ENCODE peak calls at places on chromosomes 13 and 19, in five cellular contexts. H, S, K, B and Z are unnamed samples.

GRCh38 chr19:18475762-18476331 is 37.9 kb upstream of the ISYNA1 start:
- DNase-seq in K (no peak), H (no peak), B (no peak), S (no peak), Z (no peak)

GRCh38 chr19:55256562-55257460 is 2.0 kb downstream of the PPP6R1 start:
- DNase-seq in S (no peak), H (no peak), B (no peak), K (peak; percentile 8), Z (no peak)

GRCh38 chr19:41195675-41196497 is 2.9 kb downstream of the CYP2S1 start:
- DNase-seq in K (no peak), B (peak; percentile 39), H (peak; percentile 86), S (no peak), Z (peak; percentile 57)

GRCh38 chr13:57740719-57741118 is 109.2 kb downstream of the PCDH17 start:
- DNase-seq in B (peak; percentile 53), K (no peak), S (no peak), H (no peak), Z (no peak)

GRCh38 chr19:38206006-38206745 is 17.8 kb downstream of the DPF1 start:
- DNase-seq in S (no peak), H (no peak), K (no peak), B (no peak), Z (no peak)

GRCh38 chr19:48964205-48965032 is 690 bp upstream of the FTL start:
- DNase-seq in K (no peak), S (peak; percentile 82), B (peak; percentile 43), H (peak; percentile 44), Z (no peak)

GRCh38 chr13:109933476-109933875 is 147.1 kb upstream of the IRS2 start:
- DNase-seq in K (no peak), B (no peak), S (no peak), H (no peak), Z (no peak)

GRCh38 chr19:11365557-11366117 is 8.8 kb upstream of the SWSAP1 start:
- DNase-seq in B (no peak), K (no peak), S (no peak), H (no peak), Z (no peak)

GRCh38 chr19:17420267-17420924 is 549 bp downstream of the MVB12A start:
- DNase-seq in B (peak; percentile 6), K (peak; percentile 38), H (no peak), S (peak; percentile 68), Z (peak; percentile 20)

GRCh38 chr19:43353606-43354304 is at the start of gene CD177:
- DNase-seq in B (no peak), K (no peak), S (peak; percentile 11), H (no peak), Z (no peak)

GRCh38 chr19:4597975-4598671 is 38.6 kb upstream of the SEMA6B start:
- DNase-seq in K (peak; percentile 61), H (no peak), S (peak; percentile 87), B (no peak), Z (no peak)

GRCh38 chr13:24086642-24087041 is 73.9 kb upstream of the SPATA13 start:
- DNase-seq in B (no peak), S (no peak), K (no peak), H (no peak), Z (no peak)

GRCh38 chr19:5976768-5977167 is 1.2 kb downstream of the RANBP3 start:
- DNase-seq in B (no peak), H (no peak), S (no peak), K (no peak), Z (no peak)

GRCh38 chr19:3108775-3109174 is 14.6 kb downstream of the GNA11 start:
- DNase-seq in S (peak; percentile 92), K (peak; percentile 61), B (peak; percentile 39), H (peak; percentile 50), Z (peak; percentile 36)

GRCh38 chr19:42140125-42140754 is 8.0 kb upstream of the POU2F2 start:
- DNase-seq in K (peak; percentile 8), S (peak; percentile 92), B (peak; percentile 66), H (peak; percentile 72), Z (peak; percentile 39)

GRCh38 chr13:67147257-67148218 is 82.6 kb downstream of the PCDH9 start:
- DNase-seq in H (peak; percentile 72), S (peak; percentile 27), B (peak; percentile 85), K (peak; percentile 14), Z (no peak)

GRCh38 chr13:76387561-76387960 is 498.6 kb downstream of the KCTD12 start:
- DNase-seq in B (no peak), H (no peak), K (no peak), S (no peak), Z (no peak)

GRCh38 chr13:76385606-76386005 is 500.6 kb downstream of the KCTD12 start:
- DNase-seq in S (no peak), K (peak; percentile 5), H (no peak), B (peak; percentile 2), Z (no peak)

GRCh38 chr13:76386316-76386715 is 499.9 kb downstream of the KCTD12 start:
- DNase-seq in K (no peak), S (no peak), B (no peak), H (no peak), Z (no peak)

GRCh38 chr13:76380436-76381065 is 505.7 kb downstream of the KCTD12 start:
- DNase-seq in K (no peak), H (peak; percentile 0), B (peak; percentile 78), S (no peak), Z (peak; percentile 32)

DNA sequence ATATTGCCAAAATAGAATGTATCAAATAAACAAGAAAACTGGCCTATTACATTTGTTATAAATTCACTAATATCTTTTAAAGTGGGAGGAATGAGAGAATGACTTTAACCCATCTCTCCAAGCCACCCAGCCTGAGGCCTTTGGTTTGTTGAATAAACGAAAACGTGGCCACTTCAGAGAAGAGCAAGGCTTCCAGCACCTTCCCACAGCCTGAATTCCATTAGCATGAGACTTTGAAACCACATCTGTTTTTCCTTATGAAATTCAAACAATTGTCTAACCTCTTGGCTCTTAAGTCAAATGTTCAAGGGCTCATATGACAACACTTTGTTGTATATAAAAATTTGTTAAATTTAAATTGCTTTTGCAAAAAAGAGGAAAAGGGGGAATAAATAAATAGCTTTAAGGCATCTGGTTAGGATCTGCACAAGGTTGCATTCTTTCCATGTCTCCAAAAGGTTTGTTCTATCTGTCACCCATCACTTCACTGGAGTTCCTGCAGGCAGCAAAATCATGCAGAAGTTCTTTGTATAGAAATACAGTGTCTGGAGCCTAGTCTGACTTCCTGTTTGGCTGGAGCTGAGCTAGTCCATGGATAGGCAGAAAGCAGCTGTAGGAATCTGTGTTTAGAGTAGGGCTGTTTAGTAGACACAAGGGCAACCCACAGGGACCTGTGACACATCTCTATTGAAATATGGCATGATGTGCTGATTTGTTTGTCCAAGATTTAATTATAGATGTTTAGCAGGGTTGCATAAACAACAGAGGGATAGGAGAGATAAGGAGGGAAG is 502.3 kb downstream of the KCTD12 start:
- DNase-seq in B (peak; percentile 92), H (peak; percentile 94), S (no peak), K (peak; percentile 76), Z (peak; percentile 77)
- H2AFZ ChIP-seq in B (no peak overlapping the region), H (no peak overlapping the region), S (no peak overlapping the region), K (no peak overlapping the region), Z (no peak overlapping the region)

GRCh38 chr13:51801631-51802099 is 2.3 kb downstream of the DHRS12 start:
- DNase-seq in K (peak; percentile 30), H (no peak), B (no peak), S (no peak), Z (peak; percentile 19)
- H2AFZ ChIP-seq in K (no peak overlapping the region), H (no peak overlapping the region), B (no peak overlapping the region), S (no peak overlapping the region), Z (peak overlapping the region; percentile 18)

DNA sequence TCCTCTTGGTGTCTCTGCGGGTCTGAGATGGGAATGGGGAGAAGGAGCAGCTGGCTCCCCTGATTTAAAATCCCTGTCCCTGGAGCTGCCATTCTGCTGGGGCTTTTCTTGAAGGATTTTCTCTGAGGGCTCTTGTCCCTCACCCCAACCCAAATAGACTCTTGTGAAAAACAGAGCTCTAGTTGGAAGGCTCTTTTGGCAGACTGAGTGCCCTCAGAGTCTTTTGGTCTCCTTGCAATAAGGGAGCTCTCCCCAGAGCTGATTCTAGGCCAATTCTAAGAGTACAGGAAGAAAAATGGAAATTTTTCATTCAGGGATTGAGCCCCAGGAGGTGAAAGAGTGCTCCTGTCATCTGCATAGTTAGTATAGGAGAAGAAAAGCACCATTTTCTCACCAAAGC is 238.3 kb downstream of the COG6 start:
- DNase-seq in B (no peak), H (no peak), S (no peak), K (no peak), Z (no peak)
- H2AFZ ChIP-seq in B (no peak overlapping the region), H (no peak overlapping the region), S (no peak overlapping the region), K (no peak overlapping the region), Z (no peak overlapping the region)

GRCh38 chr19:1102407-1103106 is 1.2 kb upstream of the GPX4 start:
- DNase-seq in H (peak; percentile 100), K (peak; percentile 96), S (no peak), B (peak; percentile 100), Z (peak; percentile 99)
- H2AFZ ChIP-seq in H (peak overlapping the region; percentile 73), K (no peak overlapping the region), S (no peak overlapping the region), B (no peak overlapping the region), Z (no peak overlapping the region)

GRCh38 chr13:76331948-76332712 is 554.1 kb downstream of the KCTD12 start:
- DNase-seq in H (peak; percentile 56), B (peak; percentile 42), K (no peak), S (no peak), Z (no peak)
- H2AFZ ChIP-seq in H (no peak overlapping the region), B (no peak overlapping the region), K (no peak overlapping the region), S (no peak overlapping the region), Z (no peak overlapping the region)

GRCh38 chr19:8577741-8578140 is 499 bp upstream of the MYO1F start:
- DNase-seq in K (no peak), S (no peak), H (no peak), B (no peak), Z (no peak)
- H2AFZ ChIP-seq in K (no peak overlapping the region), S (no peak overlapping the region), H (no peak overlapping the region), B (no peak overlapping the region), Z (no peak overlapping the region)

GRCh38 chr13:33349996-33350826 is 64.7 kb upstream of the STARD13 start:
- DNase-seq in K (peak; percentile 37), S (peak; percentile 51), B (peak; percentile 48), H (peak; percentile 39), Z (no peak)
- H2AFZ ChIP-seq in K (peak overlapping the region; percentile 93), S (peak overlapping the region; percentile 98), B (peak overlapping the region; percentile 71), H (peak overlapping the region; percentile 95), Z (peak overlapping the region; percentile 93)

GRCh38 chr13:73467103-73467502 is 408.3 kb downstream of the KLF5 start:
- DNase-seq in S (no peak), K (no peak), B (peak; percentile 67), H (peak; percentile 16), Z (peak; percentile 46)

GRCh38 chr13:73466561-73466960 is 407.8 kb downstream of the KLF5 start:
- DNase-seq in H (no peak), B (peak; percentile 26), S (no peak), K (peak; percentile 50), Z (peak; percentile 77)

GRCh38 chr13:73464758-73465628 is 406.2 kb downstream of the KLF5 start:
- DNase-seq in K (no peak), S (no peak), H (no peak), B (no peak), Z (no peak)

GRCh38 chr13:73465629-73465974 is 406.8 kb downstream of the KLF5 start:
- DNase-seq in S (no peak), K (peak; percentile 85), H (peak; percentile 42), B (peak; percentile 64), Z (peak; percentile 96)

GRCh38 chr13:73462241-73462640 is 403.4 kb downstream of the KLF5 start:
- DNase-seq in B (peak; percentile 55), S (no peak), K (no peak), H (peak; percentile 6), Z (no peak)
- H2AFZ ChIP-seq in B (no peak overlapping the region), S (no peak overlapping the region), K (no peak overlapping the region), H (no peak overlapping the region), Z (no peak overlapping the region)